ENCODE peak calls at places on chromosomes 1 and 21, in six cellular contexts. O, S, K, R, E and U are unnamed samples.
A peak's percentile ranks its signal among the peaks of the same experiment; 100 is the strongest.

GRCh38 chr1:225467193-225468020 is 39.6 kb upstream of the LBR start:
- DNase-seq in R (peak; percentile 70), S (peak; percentile 74), K (peak; percentile 76), O (peak; percentile 81), E (peak; percentile 9), U (peak; percentile 83)

GRCh38 chr1:115036814-115037535 is 7.3 kb downstream of the TSHB start:
- DNase-seq in K (no peak), E (no peak), S (no peak), O (no peak), R (no peak), U (no peak)

GRCh38 chr1:108050134-108050533 is 85.2 kb upstream of the VAV3 start:
- DNase-seq in R (no peak), E (no peak), K (peak; percentile 31), S (no peak), O (no peak), U (no peak)

GRCh38 chr1:6592441-6592840 is 10.2 kb downstream of the KLHL21 start:
- DNase-seq in E (no peak), R (no peak), K (peak; percentile 56), O (no peak), S (no peak), U (no peak)

GRCh38 chr1:15246960-15247614 is at the start of gene FHAD1:
- DNase-seq in R (peak; percentile 47), O (peak; percentile 47), E (no peak), K (peak; percentile 79), S (peak; percentile 33), U (peak; percentile 71)

GRCh38 chr21:45390121-45390751 is 14.7 kb upstream of the COL18A1 start:
- DNase-seq in K (peak; percentile 25), E (no peak), S (no peak), R (no peak), O (no peak), U (no peak)

GRCh38 chr1:244341455-244342450 is 110.0 kb downstream of the ADSS2 start:
- DNase-seq in O (no peak), S (no peak), R (no peak), K (no peak), E (peak; percentile 24), U (no peak)

GRCh38 chr1:214933375-214933774 is 149.2 kb upstream of the KCNK2 start:
- DNase-seq in E (no peak), K (no peak), S (no peak), R (no peak), O (no peak), U (no peak)

GRCh38 chr1:107622540-107622939 is 342.4 kb downstream of the VAV3 start:
- DNase-seq in S (no peak), K (no peak), R (no peak), O (no peak), E (no peak), U (no peak)

GRCh38 chr1:92408825-92409224 is 77.9 kb downstream of the GFI1 start:
- DNase-seq in K (no peak), E (no peak), O (no peak), R (no peak), S (no peak), U (no peak)

GRCh38 chr1:226627924-226628623 is 79.5 kb downstream of the STUM start:
- DNase-seq in R (no peak), O (no peak), S (peak; percentile 35), K (peak; percentile 15), E (no peak), U (peak; percentile 50)

GRCh38 chr1:241688940-241689368 is 36.9 kb downstream of the WDR64 start:
- DNase-seq in S (no peak), K (no peak), E (no peak), O (no peak), R (no peak), U (no peak)

GRCh38 chr1:118081387-118081786 is 103.6 kb downstream of the SPAG17 start:
- DNase-seq in O (peak; percentile 2), K (no peak), S (no peak), R (no peak), E (no peak), U (no peak)

GRCh38 chr21:15053531-15053930 is 11.3 kb downstream of the NRIP1 start:
- DNase-seq in K (no peak), O (no peak), E (no peak), R (no peak), S (no peak), U (no peak)

GRCh38 chr1:84089470-84090261 is 54.4 kb upstream of the PRKACB start:
- DNase-seq in S (no peak), R (no peak), O (no peak), K (no peak), E (no peak), U (no peak)

GRCh38 chr1:161710562-161710961 is 3.5 kb downstream of the FCRLA start:
- DNase-seq in S (no peak), R (no peak), E (no peak), O (no peak), K (no peak), U (no peak)

GRCh38 chr1:161840363-161840762 is 74.2 kb downstream of the ATF6 start:
- DNase-seq in E (no peak), R (no peak), O (no peak), S (no peak), K (no peak), U (no peak)

GRCh38 chr1:230263573-230264195 is 162.4 kb downstream of the PGBD5 start:
- DNase-seq in S (no peak), K (no peak), O (no peak), E (no peak), R (no peak), U (no peak)